ENCODE peak calls at places on chromosomes 2 and 18, in four cellular contexts. U is IMR-90, J is suprapubic skin, B is SK-N-SH. W is an unnamed sample.

GRCh38 chr18:24176727-24177416 is 38.0 kb downstream of the CABYR start:
- DNase-seq in U (peak), J (no peak), B (peak), W (peak)

GRCh38 chr2:10915236-10915635 is 3.5 kb downstream of the KCNF1 start:
- DNase-seq in U (no peak), J (no peak), B (no peak), W (no peak)

GRCh38 chr2:101831351-101831865 is 133.9 kb downstream of the MAP4K4 start:
- DNase-seq in U (peak), J (peak), B (peak), W (peak)

GRCh38 chr2:113281920-113282746 is 3.4 kb upstream of the PAX8 start:
- DNase-seq in U (peak), J (no peak), B (no peak), W (no peak)

GRCh38 chr18:67581178-67581577 is 64.7 kb upstream of the DSEL start:
- DNase-seq in U (no peak), J (no peak), B (no peak), W (no peak)

GRCh38 chr2:74235041-74235440 is 36.6 kb downstream of the MTHFD2 start:
- DNase-seq in U (no peak), J (no peak), B (no peak), W (no peak)

GRCh38 chr2:126187665-126188064 is 468.3 kb upstream of the GYPC start:
- DNase-seq in U (no peak), J (no peak), B (no peak), W (no peak)

GRCh38 chr2:39437522-39438296 is 624 bp upstream of the MAP4K3 start:
- DNase-seq in U (peak), J (peak), B (peak), W (peak)

GRCh38 chr2:20634430-20635095 is 16.3 kb downstream of the HS1BP3 start:
- DNase-seq in U (peak), J (no peak), B (peak), W (peak)

GRCh38 chr2:207930747-207931146 is 94.6 kb downstream of the PLEKHM3 start:
- DNase-seq in U (no peak), J (no peak), B (peak), W (no peak)

GRCh38 chr18:36188912-36189311 is 1.6 kb downstream of the MOCOS start:
- DNase-seq in U (no peak), J (no peak), B (no peak), W (no peak)

GRCh38 chr18:36189486-36189885 is 2.2 kb downstream of the MOCOS start:
- DNase-seq in U (no peak), J (no peak), B (no peak), W (no peak)

GRCh38 chr18:36187138-36187825 is at the start of gene MOCOS:
- DNase-seq in U (peak), J (peak), B (peak), W (peak)

GRCh38 chr18:36186461-36187137 is 698 bp upstream of the MOCOS start:
- DNase-seq in U (no peak), J (peak), B (peak), W (peak)

GRCh38 chr18:36187826-36188721 is 777 bp downstream of the MOCOS start:
- DNase-seq in U (peak), J (peak), B (no peak), W (peak)
- H3K4me3 ChIP-seq in U (peak), J (peak), B (peak), W (peak)

DNA sequence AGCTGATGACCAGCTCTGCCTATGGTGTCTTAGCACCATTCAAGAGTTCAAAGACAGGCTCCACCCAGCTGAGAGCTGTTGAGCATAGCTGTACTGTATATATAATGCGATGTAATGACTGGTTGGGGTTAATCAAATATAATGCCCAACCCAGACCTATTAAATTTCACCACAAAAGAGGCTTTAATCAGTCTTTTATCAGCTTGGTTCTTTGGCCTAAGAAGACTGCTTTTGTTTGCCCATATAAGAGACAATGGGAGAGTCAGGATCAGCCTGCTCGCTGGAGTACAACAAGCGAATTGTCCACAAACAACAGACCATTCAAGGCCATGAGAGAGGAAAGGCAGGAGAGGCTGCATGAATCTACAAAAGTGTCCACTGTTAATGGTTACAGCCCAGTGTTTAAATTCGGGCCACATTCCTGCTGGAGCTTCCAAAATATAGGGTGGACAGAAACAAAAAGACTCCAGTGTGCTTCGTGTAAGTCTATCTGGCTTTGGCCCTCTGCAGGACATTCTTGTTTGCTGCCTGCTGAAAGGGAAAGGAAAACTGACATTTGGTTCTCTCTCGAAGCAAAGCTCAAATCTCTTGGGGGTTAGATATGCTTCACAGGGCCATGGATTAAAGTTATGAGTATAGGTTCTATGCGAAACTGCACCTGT is 299.0 kb upstream of the FBXO11 start:
- DNase-seq in U (peak), J (no peak), B (no peak), W (no peak)
- TF ChIP-seq CTCF in U (no peak), J (no peak), B (peak), W (no peak)

DNA sequence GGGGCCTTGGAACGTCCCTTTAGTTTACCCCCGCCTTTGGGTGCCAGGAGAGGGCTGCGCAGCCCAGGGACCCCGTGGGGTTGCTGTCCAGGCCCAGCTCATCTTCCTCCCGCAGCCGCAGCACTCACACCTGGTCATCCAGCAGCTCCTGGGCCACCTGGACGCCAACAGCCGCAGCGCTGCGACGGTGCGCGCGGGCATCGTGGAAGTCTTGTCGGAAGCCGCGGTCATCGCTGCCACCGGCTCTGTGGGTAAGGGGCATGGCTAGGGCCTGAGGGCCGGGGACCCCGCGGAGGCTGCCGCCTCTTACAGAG is 37.2 kb downstream of the POMC start:
- DNase-seq in U (no peak), J (no peak), B (no peak), W (no peak)
- H3K4me3 ChIP-seq in U (no peak), J (peak), B (no peak), W (no peak)

GRCh38 chr2:56749152-56749752 is 565.5 kb downstream of the CCDC85A start:
- DNase-seq in U (peak), J (no peak), B (no peak), W (no peak)
- TF ChIP-seq CTCF in U (peak), J (no peak), B (peak), W (peak)

GRCh38 chr2:64228923-64229322 is 84.7 kb upstream of the PELI1 start:
- DNase-seq in U (no peak), J (no peak), B (no peak), W (no peak)
- H3K4me3 ChIP-seq in U (no peak), J (peak), B (no peak), W (no peak)

GRCh38 chr2:219082332-219082958 is 21.7 kb upstream of the IHH start:
- DNase-seq in U (no peak), J (no peak), B (no peak), W (no peak)

GRCh38 chr2:219078126-219078525 is 17.4 kb upstream of the IHH start:
- DNase-seq in U (no peak), J (no peak), B (no peak), W (no peak)

GRCh38 chr2:219079417-219079816 is 18.7 kb upstream of the IHH start:
- DNase-seq in U (peak), J (no peak), B (no peak), W (peak)

GRCh38 chr2:219081701-219082331 is 21.1 kb upstream of the IHH start:
- DNase-seq in U (no peak), J (no peak), B (no peak), W (no peak)

DNA sequence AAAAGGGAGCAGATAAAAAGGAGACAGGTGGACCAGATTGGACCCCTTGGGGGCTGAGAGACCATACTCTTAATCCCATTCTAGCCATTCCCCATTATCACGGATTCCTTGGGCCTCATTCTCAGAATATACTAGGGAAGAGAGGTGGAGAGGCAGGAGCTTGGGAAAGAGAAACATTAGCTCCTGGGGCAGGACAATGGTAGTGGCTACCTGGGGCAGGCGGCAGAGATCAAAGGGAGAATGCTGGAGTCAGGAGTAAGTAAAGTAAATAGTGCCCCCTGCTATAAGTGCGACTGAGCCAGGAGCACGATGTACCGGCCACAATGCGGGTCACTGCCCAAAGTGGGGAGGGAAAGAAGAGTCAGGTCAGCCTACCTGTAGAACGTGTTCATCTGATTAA is 20.4 kb upstream of the IHH start:
- DNase-seq in U (no peak), J (no peak), B (no peak), W (no peak)
- TF ChIP-seq CTCF in U (no peak), J (no peak), B (no peak), W (no peak)

GRCh38 chr2:199989822-199990221 is 34.4 kb downstream of the MAIP1 start:
- DNase-seq in U (peak), J (no peak), B (no peak), W (no peak)

GRCh38 chr2:199991691-199992090 is 36.3 kb downstream of the MAIP1 start:
- DNase-seq in U (no peak), J (no peak), B (no peak), W (no peak)

GRCh38 chr2:199987586-199987985 is 32.2 kb downstream of the MAIP1 start:
- DNase-seq in U (no peak), J (no peak), B (no peak), W (peak)

GRCh38 chr2:199985625-199986207 is 30.3 kb downstream of the MAIP1 start:
- DNase-seq in U (peak), J (no peak), B (peak), W (peak)

DNA sequence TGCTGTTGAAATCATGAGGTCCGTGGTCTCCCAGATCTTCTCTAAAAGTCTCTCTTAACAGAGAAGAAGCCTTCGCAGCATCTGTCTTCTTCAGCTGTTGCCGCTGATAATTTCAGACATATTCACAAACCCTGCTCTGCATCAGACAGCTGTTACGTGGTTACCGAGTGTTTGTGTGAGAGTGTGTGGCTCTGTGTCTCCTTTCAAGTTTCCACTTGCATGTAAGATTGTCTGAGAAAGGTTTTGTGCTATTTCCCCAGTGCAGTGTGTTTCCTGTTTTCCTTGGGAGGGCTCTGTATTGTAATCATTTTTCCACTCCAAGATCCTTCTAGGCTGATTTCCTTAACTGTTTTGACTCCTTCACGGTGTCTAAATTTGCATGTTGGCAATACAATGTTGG is 32.8 kb downstream of the MAIP1 start:
- DNase-seq in U (peak), J (no peak), B (no peak), W (peak)
- H3K4me3 ChIP-seq in U (no peak), J (no peak), B (no peak), W (no peak)

W was measured in foreskin fibroblast.